ENCODE peak calls at places on chromosomes 16 and 17, in four cellular contexts. N is effector memory CD4-positive, alpha-beta T cell; Z is T-helper 9 cell; Y is PC-3. M is an unnamed sample.

GRCh38 chr17:27958708-27959381 is 65.7 kb upstream of the LYRM9 start:
- DNase-seq in Y (no peak), Z (no peak), N (no peak), M (no peak)

GRCh38 chr16:11759163-11759834 is 16.6 kb upstream of the TXNDC11 start:
- DNase-seq in Y (no peak), N (no peak), Z (no peak), M (no peak)

GRCh38 chr16:8571061-8571596 is 19.2 kb downstream of the TMEM114 start:
- DNase-seq in N (no peak), Y (no peak), Z (no peak), M (no peak)

GRCh38 chr17:82228842-82229685 is at the start of gene SLC16A3:
- DNase-seq in N (peak; percentile 56), Y (peak; percentile 77), Z (peak; percentile 58), M (no peak)

GRCh38 chr17:67993153-67993997 is 2.9 kb downstream of the C17orf58 start:
- DNase-seq in Z (peak; percentile 57), N (peak; percentile 49), Y (peak; percentile 93), M (no peak)

GRCh38 chr17:50312311-50312710 is 33.6 kb upstream of the XYLT2 start:
- DNase-seq in Z (no peak), Y (no peak), N (no peak), M (no peak)

GRCh38 chr16:57534337-57534880 is 2.0 kb downstream of the CCDC102A start:
- DNase-seq in Z (no peak), N (no peak), Y (no peak), M (no peak)

GRCh38 chr16:49596699-49597291 is 223.2 kb downstream of the C16orf78 start:
- DNase-seq in Z (no peak), Y (no peak), N (no peak), M (no peak)

GRCh38 chr16:81463296-81463890 is 18.8 kb downstream of the CMIP start:
- DNase-seq in N (no peak), Z (no peak), Y (no peak), M (no peak)

GRCh38 chr17:74757931-74758845 is 9.8 kb downstream of the NHERF1 start:
- DNase-seq in Z (no peak), N (no peak), Y (no peak), M (no peak)

GRCh38 chr16:404971-405486 is 3.3 kb downstream of the DECR2 start:
- DNase-seq in Z (no peak), Y (no peak), N (no peak), M (no peak)

GRCh38 chr17:7573324-7574080 is 5.9 kb upstream of the CD68 start:
- DNase-seq in Y (peak; percentile 74), N (peak; percentile 90), Z (peak; percentile 90), M (no peak)

GRCh38 chr17:17344507-17345293 is 41.5 kb downstream of the NT5M start:
- DNase-seq in Y (no peak), N (no peak), Z (no peak), M (no peak)

GRCh38 chr16:75535211-75535843 is 581 bp downstream of the CHST5 start:
- DNase-seq in Y (no peak), N (no peak), Z (no peak), M (no peak)

GRCh38 chr16:3980311-3981111 is 100.0 kb upstream of the CREBBP start:
- DNase-seq in Z (no peak), Y (peak; percentile 30), N (no peak), M (no peak)

GRCh38 chr17:64084086-64084939 is 45.6 kb downstream of the ERN1 start:
- DNase-seq in Y (peak; percentile 94), Z (no peak), N (no peak), M (no peak)

GRCh38 chr17:41734139-41734948 is at the start of gene HAP1:
- DNase-seq in Y (peak; percentile 50), N (no peak), Z (no peak), M (no peak)

GRCh38 chr16:73846292-73846849 is 450.2 kb upstream of the PSMD7 start:
- DNase-seq in N (no peak), Y (no peak), Z (no peak), M (no peak)

GRCh38 chr17:20968913-20969616 is 73.7 kb downstream of the USP22 start:
- DNase-seq in Y (no peak), Z (no peak), N (no peak), M (no peak)

GRCh38 chr17:8629371-8630226 is 926 bp downstream of the MYH10 start:
- DNase-seq in Z (peak; percentile 6), Y (no peak), N (no peak), M (no peak)

GRCh38 chr17:57261084-57261461 is 4.8 kb downstream of the MSI2 start:
- DNase-seq in Y (no peak), Z (no peak), N (no peak), M (no peak)

GRCh38 chr17:17205368-17206148 is 575 bp downstream of the PLD6 start:
- DNase-seq in Y (peak; percentile 71), Z (peak; percentile 46), N (peak; percentile 45), M (no peak)

GRCh38 chr17:82031885-82032627 is 578 bp downstream of the RAC3 start:
- DNase-seq in Z (no peak), Y (peak; percentile 57), N (peak; percentile 37), M (no peak)

GRCh38 chr16:50879873-50880695 is 138.2 kb downstream of the CYLD start:
- DNase-seq in N (no peak), Z (no peak), Y (no peak), M (no peak)

GRCh38 chr16:138049-138417 is 440 bp downstream of the NPRL3 start:
- DNase-seq in Z (peak; percentile 21), N (peak; percentile 11), Y (no peak), M (no peak)

GRCh38 chr16:84768061-84768797 is 51.6 kb upstream of the CRISPLD2 start:
- DNase-seq in N (no peak), Z (no peak), Y (no peak), M (no peak)

GRCh38 chr16:2686912-2687507 is 4.7 kb downstream of the KCTD5 start:
- DNase-seq in N (no peak), Z (no peak), Y (no peak), M (no peak)

GRCh38 chr17:16313159-16314090 is 39.8 kb downstream of the CENPV start:
- DNase-seq in Y (no peak), Z (no peak), N (no peak), M (no peak)

GRCh38 chr17:31787857-31788570 is 71.0 kb downstream of the COPRS start:
- DNase-seq in N (no peak), Z (no peak), Y (peak; percentile 55), M (peak; percentile 49)

GRCh38 chr16:85829751-85830445 is 30.4 kb downstream of the COX4I1 start:
- DNase-seq in Y (no peak), Z (no peak), N (no peak), M (no peak)

GRCh38 chr16:85845276-85845675 is 45.8 kb downstream of the COX4I1 start:
- DNase-seq in N (no peak), Z (no peak), Y (no peak), M (no peak)

GRCh38 chr17:44123356-44124117 is at the start of gene HDAC5:
- DNase-seq in Z (peak; percentile 93), N (peak; percentile 93), Y (peak; percentile 97), M (peak; percentile 67)

GRCh38 chr17:36495076-36495578 is 8.6 kb downstream of the ZNHIT3 start:
- DNase-seq in N (no peak), Z (no peak), Y (no peak), M (no peak)